ENCODE peak calls at places on chromosomes 2 and 18, in seven cellular contexts. One of them, this sample, is unnamed.

GRCh38 chr18:44911773-44912172 is 231.1 kb downstream of the SETBP1 start:
- DNase-seq in AG09309: no peak
- DNase-seq in endodermal cell: no peak
- DNase-seq in epithelial cell of esophagus: no peak
- DNase-seq in upper lobe of right lung: no peak
- DNase-seq in fibroblast of mammary gland: no peak
- DNase-seq in astrocyte of the cerebellum: no peak
- DNase-seq in this sample: no peak

GRCh38 chr2:95709831-95710230 is 118.0 kb downstream of the TRIM43 start:
- DNase-seq in astrocyte of the cerebellum: no peak
- DNase-seq in epithelial cell of esophagus: no peak
- DNase-seq in upper lobe of right lung: no peak
- DNase-seq in endodermal cell: no peak
- DNase-seq in AG09309: no peak
- DNase-seq in fibroblast of mammary gland: no peak
- DNase-seq in this sample: no peak

GRCh38 chr2:64140665-64141064 is 3.6 kb downstream of the PELI1 start:
- DNase-seq in upper lobe of right lung: no peak
- DNase-seq in endodermal cell: no peak
- DNase-seq in fibroblast of mammary gland: no peak
- DNase-seq in epithelial cell of esophagus: no peak
- DNase-seq in AG09309: no peak
- DNase-seq in astrocyte of the cerebellum: no peak
- DNase-seq in this sample: no peak

GRCh38 chr18:40577255-40577654 is 1377.8 kb upstream of the PIK3C3 start:
- DNase-seq in endodermal cell: no peak
- DNase-seq in upper lobe of right lung: no peak
- DNase-seq in fibroblast of mammary gland: no peak
- DNase-seq in astrocyte of the cerebellum: no peak
- DNase-seq in AG09309: no peak
- DNase-seq in epithelial cell of esophagus: no peak
- DNase-seq in this sample: no peak

GRCh38 chr2:204104821-204105220 is 168.3 kb downstream of the ICOS start:
- DNase-seq in astrocyte of the cerebellum: no peak
- DNase-seq in endodermal cell: no peak
- DNase-seq in fibroblast of mammary gland: no peak
- DNase-seq in epithelial cell of esophagus: no peak
- DNase-seq in AG09309: no peak
- DNase-seq in upper lobe of right lung: no peak
- DNase-seq in this sample: no peak

GRCh38 chr2:178589337-178589736 is 109.1 kb downstream of the PLEKHA3 start:
- DNase-seq in AG09309: no peak
- DNase-seq in endodermal cell: no peak
- DNase-seq in astrocyte of the cerebellum: no peak
- DNase-seq in epithelial cell of esophagus: no peak
- DNase-seq in upper lobe of right lung: no peak
- DNase-seq in fibroblast of mammary gland: no peak
- DNase-seq in this sample: no peak

GRCh38 chr2:231568098-231568784 is 24.4 kb upstream of the TEX44 start:
- DNase-seq in endodermal cell: peak; percentile 54
- DNase-seq in fibroblast of mammary gland: no peak
- DNase-seq in astrocyte of the cerebellum: no peak
- DNase-seq in upper lobe of right lung: no peak
- DNase-seq in AG09309: no peak
- DNase-seq in epithelial cell of esophagus: no peak
- DNase-seq in this sample: no peak

GRCh38 chr18:31190919-31191318 is 28.3 kb upstream of the DSC1 start:
- DNase-seq in endodermal cell: no peak
- DNase-seq in fibroblast of mammary gland: no peak
- DNase-seq in upper lobe of right lung: no peak
- DNase-seq in epithelial cell of esophagus: peak; percentile 91
- DNase-seq in astrocyte of the cerebellum: no peak
- DNase-seq in AG09309: no peak
- DNase-seq in this sample: no peak

GRCh38 chr2:239167766-239168444 is 232.9 kb downstream of the HDAC4 start:
- DNase-seq in epithelial cell of esophagus: no peak
- DNase-seq in AG09309: no peak
- DNase-seq in upper lobe of right lung: peak; percentile 47
- DNase-seq in fibroblast of mammary gland: no peak
- DNase-seq in astrocyte of the cerebellum: no peak
- DNase-seq in endodermal cell: peak; percentile 22
- DNase-seq in this sample: no peak

GRCh38 chr2:238143239-238143951 is 4.9 kb downstream of the KLHL30 start:
- DNase-seq in endodermal cell: no peak
- DNase-seq in fibroblast of mammary gland: peak; percentile 33
- DNase-seq in upper lobe of right lung: no peak
- DNase-seq in AG09309: peak; percentile 28
- DNase-seq in epithelial cell of esophagus: peak; percentile 83
- DNase-seq in astrocyte of the cerebellum: no peak
- DNase-seq in this sample: peak; percentile 12

GRCh38 chr2:84888401-84889276 is 7.8 kb upstream of the TRABD2A start:
- DNase-seq in astrocyte of the cerebellum: no peak
- DNase-seq in endodermal cell: peak; percentile 37
- DNase-seq in AG09309: no peak
- DNase-seq in fibroblast of mammary gland: peak; percentile 76
- DNase-seq in epithelial cell of esophagus: peak; percentile 38
- DNase-seq in upper lobe of right lung: no peak
- DNase-seq in this sample: no peak

GRCh38 chr2:105797298-105797819 is 52.6 kb downstream of the NCK2 start:
- DNase-seq in astrocyte of the cerebellum: no peak
- DNase-seq in epithelial cell of esophagus: peak; percentile 75
- DNase-seq in AG09309: no peak
- DNase-seq in upper lobe of right lung: no peak
- DNase-seq in fibroblast of mammary gland: peak; percentile 82
- DNase-seq in endodermal cell: peak; percentile 61
- DNase-seq in this sample: peak; percentile 8

GRCh38 chr2:127121776-127122176 is 14.8 kb upstream of the BIN1 start:
- DNase-seq in AG09309: peak; percentile 10
- DNase-seq in endodermal cell: no peak
- DNase-seq in epithelial cell of esophagus: no peak
- DNase-seq in upper lobe of right lung: no peak
- DNase-seq in fibroblast of mammary gland: peak; percentile 64
- DNase-seq in astrocyte of the cerebellum: no peak
- DNase-seq in this sample: no peak

GRCh38 chr2:212357606-212358005 is 181.0 kb downstream of the ERBB4 start:
- DNase-seq in fibroblast of mammary gland: no peak
- DNase-seq in AG09309: no peak
- DNase-seq in endodermal cell: no peak
- DNase-seq in epithelial cell of esophagus: no peak
- DNase-seq in astrocyte of the cerebellum: no peak
- DNase-seq in upper lobe of right lung: no peak
- DNase-seq in this sample: no peak

GRCh38 chr2:178320011-178320410 is 125.7 kb downstream of the OSBPL6 start:
- DNase-seq in endodermal cell: no peak
- DNase-seq in upper lobe of right lung: no peak
- DNase-seq in epithelial cell of esophagus: no peak
- DNase-seq in AG09309: no peak
- DNase-seq in fibroblast of mammary gland: no peak
- DNase-seq in astrocyte of the cerebellum: no peak
- DNase-seq in this sample: no peak

GRCh38 chr2:128731994-128732650 is 413.5 kb upstream of the HS6ST1 start:
- DNase-seq in endodermal cell: no peak
- DNase-seq in fibroblast of mammary gland: no peak
- DNase-seq in upper lobe of right lung: no peak
- DNase-seq in epithelial cell of esophagus: no peak
- DNase-seq in astrocyte of the cerebellum: no peak
- DNase-seq in AG09309: no peak
- DNase-seq in this sample: no peak

GRCh38 chr2:25369876-25370275 is 28.2 kb upstream of the DNMT3A start:
- DNase-seq in epithelial cell of esophagus: no peak
- DNase-seq in endodermal cell: no peak
- DNase-seq in AG09309: no peak
- DNase-seq in upper lobe of right lung: peak; percentile 17
- DNase-seq in fibroblast of mammary gland: no peak
- DNase-seq in astrocyte of the cerebellum: no peak
- DNase-seq in this sample: no peak

GRCh38 chr2:220143336-220143735 is 515.9 kb downstream of the SLC4A3 start:
- DNase-seq in endodermal cell: no peak
- DNase-seq in epithelial cell of esophagus: peak; percentile 88
- DNase-seq in astrocyte of the cerebellum: peak; percentile 20
- DNase-seq in fibroblast of mammary gland: peak; percentile 85
- DNase-seq in AG09309: peak; percentile 28
- DNase-seq in upper lobe of right lung: no peak
- DNase-seq in this sample: peak; percentile 19

GRCh38 chr2:47334356-47335136 is 68.4 kb upstream of the MSH2 start:
- DNase-seq in astrocyte of the cerebellum: no peak
- DNase-seq in AG09309: no peak
- DNase-seq in epithelial cell of esophagus: peak; percentile 67
- DNase-seq in endodermal cell: peak; percentile 82
- DNase-seq in fibroblast of mammary gland: no peak
- DNase-seq in upper lobe of right lung: no peak
- DNase-seq in this sample: no peak

GRCh38 chr2:201858781-201859180 is 52.4 kb downstream of the CDK15 start:
- DNase-seq in endodermal cell: peak; percentile 89
- DNase-seq in fibroblast of mammary gland: peak; percentile 67
- DNase-seq in upper lobe of right lung: no peak
- DNase-seq in epithelial cell of esophagus: peak; percentile 36
- DNase-seq in AG09309: no peak
- DNase-seq in astrocyte of the cerebellum: peak; percentile 76
- DNase-seq in this sample: no peak

GRCh38 chr2:37020212-37020886 is 54.0 kb upstream of the STRN start:
- DNase-seq in fibroblast of mammary gland: peak; percentile 81
- DNase-seq in astrocyte of the cerebellum: peak; percentile 59
- DNase-seq in AG09309: peak; percentile 23
- DNase-seq in upper lobe of right lung: peak; percentile 78
- DNase-seq in epithelial cell of esophagus: no peak
- DNase-seq in endodermal cell: no peak
- DNase-seq in this sample: peak; percentile 55

GRCh38 chr18:47906408-47906807 is 24.1 kb downstream of the SMAD2 start:
- DNase-seq in upper lobe of right lung: no peak
- DNase-seq in fibroblast of mammary gland: no peak
- DNase-seq in AG09309: no peak
- DNase-seq in endodermal cell: no peak
- DNase-seq in epithelial cell of esophagus: no peak
- DNase-seq in astrocyte of the cerebellum: no peak
- DNase-seq in this sample: no peak

GRCh38 chr2:124815386-124815785 is 790.3 kb downstream of the CNTNAP5 start:
- DNase-seq in epithelial cell of esophagus: no peak
- DNase-seq in AG09309: no peak
- DNase-seq in endodermal cell: no peak
- DNase-seq in astrocyte of the cerebellum: no peak
- DNase-seq in fibroblast of mammary gland: no peak
- DNase-seq in upper lobe of right lung: no peak
- DNase-seq in this sample: no peak

GRCh38 chr2:23584054-23584745 is 199.2 kb downstream of the KLHL29 start:
- DNase-seq in endodermal cell: no peak
- DNase-seq in upper lobe of right lung: no peak
- DNase-seq in fibroblast of mammary gland: no peak
- DNase-seq in epithelial cell of esophagus: no peak
- DNase-seq in astrocyte of the cerebellum: no peak
- DNase-seq in AG09309: no peak
- DNase-seq in this sample: no peak

GRCh38 chr18:10442551-10442971 is 11.9 kb upstream of the APCDD1 start:
- DNase-seq in upper lobe of right lung: no peak
- DNase-seq in astrocyte of the cerebellum: no peak
- DNase-seq in fibroblast of mammary gland: no peak
- DNase-seq in epithelial cell of esophagus: peak; percentile 20
- DNase-seq in endodermal cell: no peak
- DNase-seq in AG09309: no peak
- DNase-seq in this sample: no peak
- TF ChIP-seq CTCF in upper lobe of right lung: peak; percentile 16
- TF ChIP-seq CTCF in astrocyte of the cerebellum: peak; percentile 18
- TF ChIP-seq CTCF in fibroblast of mammary gland: no peak
- TF ChIP-seq CTCF in epithelial cell of esophagus: peak; percentile 42
- TF ChIP-seq CTCF in endodermal cell: no peak
- TF ChIP-seq CTCF in AG09309: peak; percentile 33
- TF ChIP-seq CTCF in this sample: peak; percentile 12

GRCh38 chr2:149799296-149799695 is 211.7 kb upstream of the MMADHC start:
- DNase-seq in fibroblast of mammary gland: peak; percentile 58
- DNase-seq in endodermal cell: no peak
- DNase-seq in astrocyte of the cerebellum: peak; percentile 9
- DNase-seq in upper lobe of right lung: no peak
- DNase-seq in AG09309: no peak
- DNase-seq in epithelial cell of esophagus: peak; percentile 56
- DNase-seq in this sample: peak; percentile 11
- TF ChIP-seq CTCF in fibroblast of mammary gland: peak; percentile 44
- TF ChIP-seq CTCF in endodermal cell: peak; percentile 23
- TF ChIP-seq CTCF in astrocyte of the cerebellum: peak; percentile 34
- TF ChIP-seq CTCF in upper lobe of right lung: peak; percentile 22
- TF ChIP-seq CTCF in AG09309: peak; percentile 45
- TF ChIP-seq CTCF in epithelial cell of esophagus: peak; percentile 56
- TF ChIP-seq CTCF in this sample: peak; percentile 41

DNA sequence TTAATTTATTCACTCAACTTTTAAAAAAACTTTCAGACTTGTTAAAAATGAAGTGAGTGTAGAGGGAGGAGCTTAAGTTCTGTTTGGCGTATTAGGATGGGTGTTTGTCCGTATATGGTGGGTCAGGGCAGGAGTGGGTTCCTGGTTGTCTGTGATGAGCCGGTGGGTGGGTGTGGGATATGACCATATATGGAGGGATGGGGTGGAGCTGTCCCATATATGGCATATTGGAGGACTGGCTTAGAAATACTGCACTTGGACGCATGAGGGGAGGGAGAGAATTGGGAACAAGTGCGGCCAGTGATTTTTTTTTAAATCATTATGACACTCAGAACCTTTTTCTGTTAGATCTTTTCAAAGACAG is 1.5 kb downstream of the KDM3A start:
- DNase-seq in endodermal cell: peak; percentile 75
- DNase-seq in epithelial cell of esophagus: peak; percentile 96
- DNase-seq in upper lobe of right lung: peak; percentile 74
- DNase-seq in fibroblast of mammary gland: peak; percentile 91
- DNase-seq in astrocyte of the cerebellum: peak; percentile 76
- DNase-seq in AG09309: peak; percentile 77
- DNase-seq in this sample: peak; percentile 77
- TF ChIP-seq CTCF in endodermal cell: no peak
- TF ChIP-seq CTCF in epithelial cell of esophagus: no peak
- TF ChIP-seq CTCF in upper lobe of right lung: no peak
- TF ChIP-seq CTCF in fibroblast of mammary gland: no peak
- TF ChIP-seq CTCF in astrocyte of the cerebellum: no peak
- TF ChIP-seq CTCF in AG09309: no peak
- TF ChIP-seq CTCF in this sample: no peak

DNA sequence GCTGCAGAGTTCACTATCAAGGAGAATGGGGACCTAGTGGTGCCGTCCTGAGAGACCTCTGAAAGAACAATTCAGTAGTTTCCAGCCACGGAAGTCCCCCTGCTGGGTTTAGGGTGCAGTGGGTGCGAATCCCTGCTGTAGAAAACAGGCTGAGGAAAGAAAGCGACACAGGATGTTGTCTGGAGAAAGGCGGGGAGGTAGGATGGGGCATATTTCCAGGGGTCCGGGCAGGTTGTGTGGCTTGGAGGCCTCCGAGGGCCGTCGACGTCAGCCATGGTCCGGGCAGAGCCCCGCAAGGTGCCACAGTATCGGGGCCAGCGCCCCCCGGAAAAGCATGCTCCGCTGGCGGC is 807 bp upstream of the CREB1 start:
- DNase-seq in epithelial cell of esophagus: peak; percentile 26
- DNase-seq in fibroblast of mammary gland: peak; percentile 46
- DNase-seq in astrocyte of the cerebellum: no peak
- DNase-seq in AG09309: no peak
- DNase-seq in endodermal cell: no peak
- DNase-seq in upper lobe of right lung: no peak
- DNase-seq in this sample: no peak
- TF ChIP-seq CTCF in epithelial cell of esophagus: no peak
- TF ChIP-seq CTCF in fibroblast of mammary gland: peak; percentile 26
- TF ChIP-seq CTCF in astrocyte of the cerebellum: no peak
- TF ChIP-seq CTCF in AG09309: peak; percentile 43
- TF ChIP-seq CTCF in endodermal cell: no peak
- TF ChIP-seq CTCF in upper lobe of right lung: no peak
- TF ChIP-seq CTCF in this sample: peak; percentile 18